ENCODE peak calls at places on chromosomes 1 and 21, in four cellular contexts. D is astrocyte of the hippocampus, N is RWPE1, A is mesendoderm. I is an unnamed sample.

GRCh38 chr1:31155216-31155806 is 84.4 kb downstream of the NKAIN1 start:
- DNase-seq in A (peak; percentile 83), N (peak; percentile 66), D (peak; percentile 80), I (peak; percentile 70)

GRCh38 chr1:28112388-28113311 is 24.2 kb upstream of the EYA3 start:
- DNase-seq in D (peak; percentile 53), N (no peak), A (peak; percentile 67), I (peak; percentile 28)

GRCh38 chr1:41021526-41022308 is at the start of gene SLFNL1:
- DNase-seq in D (no peak), A (peak; percentile 79), N (no peak), I (no peak)

GRCh38 chr1:119859647-119860046 is 36.7 kb downstream of the ADAM30 start:
- DNase-seq in D (peak; percentile 41), N (peak; percentile 67), A (no peak), I (peak; percentile 45)

GRCh38 chr1:54993140-54993539 is 5.6 kb upstream of the BSND start:
- DNase-seq in N (no peak), A (no peak), D (no peak), I (no peak)

GRCh38 chr1:170483041-170483440 is 48.9 kb upstream of the GORAB start:
- DNase-seq in N (no peak), D (no peak), A (no peak), I (no peak)

GRCh38 chr1:169491845-169492281 is 6.1 kb upstream of the SLC19A2 start:
- DNase-seq in D (no peak), A (no peak), N (no peak), I (no peak)

GRCh38 chr1:4064150-4064889 is 164.2 kb upstream of the C1orf174 start:
- DNase-seq in D (no peak), N (no peak), A (no peak), I (no peak)

GRCh38 chr21:35780983-35781382 is 279.3 kb downstream of the SETD4 start:
- DNase-seq in N (no peak), D (no peak), A (no peak), I (no peak)

GRCh38 chr1:241706967-241707366 is 54.9 kb downstream of the WDR64 start:
- DNase-seq in A (no peak), N (peak; percentile 73), D (no peak), I (peak; percentile 26)

GRCh38 chr1:162016616-162017015 is 7.1 kb downstream of the OLFML2B start:
- DNase-seq in N (no peak), A (no peak), D (no peak), I (peak; percentile 44)

GRCh38 chr1:174719194-174719593 is 271.4 kb downstream of the GPR52 start:
- DNase-seq in A (no peak), N (no peak), D (no peak), I (no peak)

GRCh38 chr1:244628719-244629299 is 24.1 kb upstream of the DESI2 start:
- DNase-seq in A (no peak), N (no peak), D (no peak), I (no peak)

I was measured in H54.